ENCODE peak calls at places on chromosomes 1 and 21, in five cellular contexts. One of them, this sample, is unnamed.

GRCh38 chr1:44820328-44820944 is 12.1 kb downstream of the BTBD19 start:
- DNase-seq in H9: no peak
- DNase-seq in H1: no peak
- DNase-seq in trophoblast cell: no peak
- DNase-seq in IMR-90: no peak
- DNase-seq in this sample: no peak

GRCh38 chr1:171226757-171227370 is 21.4 kb upstream of the FMO1 start:
- DNase-seq in IMR-90: peak
- DNase-seq in H9: peak
- DNase-seq in trophoblast cell: peak
- DNase-seq in H1: no peak
- DNase-seq in this sample: peak

GRCh38 chr1:205535096-205535495 is 30.6 kb downstream of the CDK18 start:
- DNase-seq in H9: no peak
- DNase-seq in IMR-90: no peak
- DNase-seq in H1: no peak
- DNase-seq in trophoblast cell: no peak
- DNase-seq in this sample: no peak

GRCh38 chr1:170807432-170807831 is 127.9 kb upstream of the MROH9 start:
- DNase-seq in H9: no peak
- DNase-seq in trophoblast cell: no peak
- DNase-seq in H1: no peak
- DNase-seq in IMR-90: peak
- DNase-seq in this sample: no peak

GRCh38 chr21:41121785-41122415 is 46.1 kb upstream of the BACE2 start:
- DNase-seq in IMR-90: peak
- DNase-seq in H1: peak
- DNase-seq in trophoblast cell: peak
- DNase-seq in H9: peak
- DNase-seq in this sample: peak

GRCh38 chr1:178938959-178939317 is 68.1 kb upstream of the ANGPTL1 start:
- DNase-seq in H9: no peak
- DNase-seq in IMR-90: peak
- DNase-seq in trophoblast cell: no peak
- DNase-seq in H1: peak
- DNase-seq in this sample: no peak

GRCh38 chr21:45356251-45356650 is 48.7 kb upstream of the COL18A1 start:
- DNase-seq in H1: no peak
- DNase-seq in IMR-90: no peak
- DNase-seq in H9: no peak
- DNase-seq in trophoblast cell: no peak
- DNase-seq in this sample: no peak

GRCh38 chr1:231808116-231808515 is 181.5 kb downstream of the DISC1 start:
- DNase-seq in H1: no peak
- DNase-seq in H9: no peak
- DNase-seq in IMR-90: no peak
- DNase-seq in trophoblast cell: no peak
- DNase-seq in this sample: no peak

GRCh38 chr1:232586679-232587078 is 43.3 kb downstream of the SIPA1L2 start:
- DNase-seq in H1: no peak
- DNase-seq in IMR-90: no peak
- DNase-seq in H9: no peak
- DNase-seq in trophoblast cell: no peak
- DNase-seq in this sample: no peak

GRCh38 chr21:45944601-45945000 is 37.0 kb upstream of the COL6A1 start:
- DNase-seq in trophoblast cell: no peak
- DNase-seq in H9: no peak
- DNase-seq in IMR-90: no peak
- DNase-seq in H1: no peak
- DNase-seq in this sample: no peak

GRCh38 chr1:34373912-34374311 is 197.2 kb downstream of the C1orf94 start:
- DNase-seq in trophoblast cell: no peak
- DNase-seq in H1: no peak
- DNase-seq in IMR-90: no peak
- DNase-seq in H9: no peak
- DNase-seq in this sample: no peak

GRCh38 chr21:41071410-41071809 is 96.5 kb upstream of the BACE2 start:
- DNase-seq in trophoblast cell: no peak
- DNase-seq in H1: peak
- DNase-seq in IMR-90: no peak
- DNase-seq in H9: peak
- DNase-seq in this sample: no peak

GRCh38 chr1:6247651-6248050 is 3.7 kb downstream of the HES3 start:
- DNase-seq in H1: peak
- DNase-seq in trophoblast cell: no peak
- DNase-seq in H9: no peak
- DNase-seq in IMR-90: no peak
- DNase-seq in this sample: no peak

GRCh38 chr1:1847061-1847460 is 43.8 kb downstream of the GNB1 start:
- DNase-seq in IMR-90: no peak
- DNase-seq in H1: no peak
- DNase-seq in H9: no peak
- DNase-seq in trophoblast cell: no peak
- DNase-seq in this sample: no peak

GRCh38 chr1:181057079-181057478 is 23.3 kb downstream of the MR1 start:
- DNase-seq in H1: no peak
- DNase-seq in trophoblast cell: no peak
- DNase-seq in H9: no peak
- DNase-seq in IMR-90: no peak
- DNase-seq in this sample: no peak

GRCh38 chr1:116313776-116314175 is 59.3 kb upstream of the ATP1A1 start:
- DNase-seq in IMR-90: no peak
- DNase-seq in H9: no peak
- DNase-seq in trophoblast cell: no peak
- DNase-seq in H1: no peak
- DNase-seq in this sample: no peak

GRCh38 chr1:236365999-236366570 is 28.0 kb upstream of the EDARADD start:
- DNase-seq in trophoblast cell: no peak
- DNase-seq in H1: no peak
- DNase-seq in H9: no peak
- DNase-seq in IMR-90: no peak
- DNase-seq in this sample: no peak

GRCh38 chr21:33642027-33642895 is at the start of gene ITSN1:
- DNase-seq in IMR-90: peak
- DNase-seq in H9: peak
- DNase-seq in trophoblast cell: peak
- DNase-seq in H1: peak
- DNase-seq in this sample: peak
- H4K91ac ChIP-seq in IMR-90: peak
- H4K91ac ChIP-seq in H9: no peak
- H4K91ac ChIP-seq in trophoblast cell: peak
- H4K91ac ChIP-seq in H1: peak
- H4K91ac ChIP-seq in this sample: peak

GRCh38 chr1:14369526-14370213 is 228.8 kb upstream of the KAZN start:
- DNase-seq in H1: no peak
- DNase-seq in IMR-90: no peak
- DNase-seq in H9: no peak
- DNase-seq in trophoblast cell: no peak
- DNase-seq in this sample: no peak
- H4K91ac ChIP-seq in H1: peak
- H4K91ac ChIP-seq in IMR-90: no peak
- H4K91ac ChIP-seq in H9: no peak
- H4K91ac ChIP-seq in trophoblast cell: no peak
- H4K91ac ChIP-seq in this sample: no peak

GRCh38 chr1:165697881-165698842 is at the start of gene ALDH9A1:
- DNase-seq in IMR-90: peak
- DNase-seq in H9: peak
- DNase-seq in trophoblast cell: peak
- DNase-seq in H1: peak
- DNase-seq in this sample: peak
- H4K91ac ChIP-seq in IMR-90: peak
- H4K91ac ChIP-seq in H9: no peak
- H4K91ac ChIP-seq in trophoblast cell: peak
- H4K91ac ChIP-seq in H1: peak
- H4K91ac ChIP-seq in this sample: no peak

GRCh38 chr1:172344444-172344843 is 76.0 kb upstream of the C1orf105 start:
- DNase-seq in H1: no peak
- DNase-seq in IMR-90: no peak
- DNase-seq in trophoblast cell: no peak
- DNase-seq in H9: no peak
- DNase-seq in this sample: no peak
- H4K91ac ChIP-seq in H1: no peak
- H4K91ac ChIP-seq in IMR-90: peak
- H4K91ac ChIP-seq in trophoblast cell: peak
- H4K91ac ChIP-seq in H9: no peak
- H4K91ac ChIP-seq in this sample: no peak

GRCh38 chr1:38728176-38728908 is 131.2 kb downstream of the RRAGC start:
- DNase-seq in IMR-90: peak
- DNase-seq in trophoblast cell: no peak
- DNase-seq in H1: peak
- DNase-seq in H9: peak
- DNase-seq in this sample: no peak

GRCh38 chr1:38721816-38722215 is 137.8 kb downstream of the RRAGC start:
- DNase-seq in IMR-90: no peak
- DNase-seq in trophoblast cell: no peak
- DNase-seq in H9: no peak
- DNase-seq in H1: no peak
- DNase-seq in this sample: no peak

GRCh38 chr1:38719880-38720279 is 139.7 kb downstream of the RRAGC start:
- DNase-seq in H1: no peak
- DNase-seq in trophoblast cell: no peak
- DNase-seq in H9: no peak
- DNase-seq in IMR-90: no peak
- DNase-seq in this sample: no peak

GRCh38 chr1:38727629-38728175 is 131.9 kb downstream of the RRAGC start:
- DNase-seq in IMR-90: no peak
- DNase-seq in trophoblast cell: no peak
- DNase-seq in H9: peak
- DNase-seq in H1: no peak
- DNase-seq in this sample: no peak

GRCh38 chr1:38724160-38725131 is 135.1 kb downstream of the RRAGC start:
- DNase-seq in H1: no peak
- DNase-seq in trophoblast cell: no peak
- DNase-seq in IMR-90: no peak
- DNase-seq in H9: no peak
- DNase-seq in this sample: no peak
- H4K91ac ChIP-seq in H1: no peak
- H4K91ac ChIP-seq in trophoblast cell: no peak
- H4K91ac ChIP-seq in IMR-90: no peak
- H4K91ac ChIP-seq in H9: no peak
- H4K91ac ChIP-seq in this sample: no peak

GRCh38 chr1:85319488-85319887 is 43.1 kb upstream of the BCL10 start:
- DNase-seq in IMR-90: no peak
- DNase-seq in H1: no peak
- DNase-seq in H9: no peak
- DNase-seq in trophoblast cell: no peak
- DNase-seq in this sample: no peak

GRCh38 chr1:85321237-85321964 is 45.0 kb upstream of the BCL10 start:
- DNase-seq in IMR-90: peak
- DNase-seq in trophoblast cell: no peak
- DNase-seq in H9: no peak
- DNase-seq in H1: no peak
- DNase-seq in this sample: no peak

GRCh38 chr1:85322655-85323054 is 46.2 kb upstream of the BCL10 start:
- DNase-seq in IMR-90: peak
- DNase-seq in H1: no peak
- DNase-seq in trophoblast cell: no peak
- DNase-seq in H9: no peak
- DNase-seq in this sample: no peak

GRCh38 chr1:85319931-85320330 is 43.5 kb upstream of the BCL10 start:
- DNase-seq in H1: no peak
- DNase-seq in H9: no peak
- DNase-seq in trophoblast cell: peak
- DNase-seq in IMR-90: no peak
- DNase-seq in this sample: no peak

DNA sequence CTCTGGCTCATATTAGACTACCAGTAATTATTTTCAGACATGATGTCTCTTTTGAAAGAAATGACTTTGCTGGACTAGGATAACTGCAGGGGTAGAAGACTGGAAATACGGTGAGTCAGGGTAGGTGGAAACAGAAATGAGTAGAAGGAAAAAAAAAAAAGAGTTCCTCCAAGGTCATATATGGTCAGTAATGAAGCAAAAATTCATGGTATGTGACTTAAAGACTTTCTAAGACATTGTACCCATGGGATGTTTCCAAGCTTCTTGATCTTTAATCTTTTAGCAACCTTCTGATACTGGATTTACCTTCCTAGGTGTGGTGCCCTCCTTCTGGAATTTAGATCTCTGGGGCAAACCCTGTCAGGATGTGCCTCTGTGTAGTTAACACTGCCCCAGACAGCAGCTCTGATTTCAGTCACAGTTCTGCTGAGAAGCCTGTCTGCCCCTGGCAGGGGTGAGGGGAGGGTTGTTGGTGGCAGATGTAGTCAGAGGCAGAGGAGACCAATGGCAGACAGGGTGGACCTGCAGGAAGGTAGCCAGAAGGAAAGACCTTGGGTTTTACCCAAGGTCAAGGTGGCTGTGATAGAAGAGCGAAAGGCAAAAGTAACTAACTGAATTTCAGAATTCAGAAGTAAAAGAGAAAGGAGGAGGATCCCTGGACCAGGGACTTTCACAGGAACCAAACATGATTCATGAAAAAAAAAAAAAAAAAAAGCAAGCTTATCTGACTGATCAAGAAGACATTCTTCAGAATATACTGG is 44.1 kb upstream of the BCL10 start:
- DNase-seq in trophoblast cell: peak
- DNase-seq in H1: no peak
- DNase-seq in IMR-90: peak
- DNase-seq in H9: no peak
- DNase-seq in this sample: no peak
- H4K91ac ChIP-seq in trophoblast cell: peak
- H4K91ac ChIP-seq in H1: no peak
- H4K91ac ChIP-seq in IMR-90: peak
- H4K91ac ChIP-seq in H9: no peak
- H4K91ac ChIP-seq in this sample: no peak

GRCh38 chr1:201114245-201115131 is 2.3 kb upstream of the CACNA1S start:
- DNase-seq in H9: peak
- DNase-seq in trophoblast cell: peak
- DNase-seq in H1: peak
- DNase-seq in IMR-90: peak
- DNase-seq in this sample: peak
- H4K91ac ChIP-seq in H9: no peak
- H4K91ac ChIP-seq in trophoblast cell: no peak
- H4K91ac ChIP-seq in H1: no peak
- H4K91ac ChIP-seq in IMR-90: peak
- H4K91ac ChIP-seq in this sample: no peak

GRCh38 chr1:55558515-55558914 is 343.4 kb upstream of the USP24 start:
- DNase-seq in H1: no peak
- DNase-seq in trophoblast cell: no peak
- DNase-seq in IMR-90: no peak
- DNase-seq in H9: no peak
- DNase-seq in this sample: no peak
- H4K91ac ChIP-seq in H1: no peak
- H4K91ac ChIP-seq in trophoblast cell: no peak
- H4K91ac ChIP-seq in IMR-90: no peak
- H4K91ac ChIP-seq in H9: peak
- H4K91ac ChIP-seq in this sample: no peak

This sample was measured in neuronal stem cell.